ENCODE peak calls at places on chromosomes 12 and 14, in four cellular contexts. V is NAMALWA; P is coronary artery; G is CD4-positive, CD25-positive, alpha-beta regulatory T cell. X is an unnamed sample.

GRCh38 chr12:124856132-124856841 is 7.4 kb downstream of the SCARB1 start:
- DNase-seq in G (no peak), V (peak), P (no peak), X (no peak)

GRCh38 chr14:72142328-72142727 is 210.1 kb downstream of the RGS6 start:
- DNase-seq in P (no peak), V (no peak), G (no peak), X (no peak)

GRCh38 chr12:234891-235415 is 21.0 kb upstream of the SLC6A12 start:
- DNase-seq in P (peak), G (no peak), V (no peak), X (no peak)

GRCh38 chr14:47044841-47045240 is 393.3 kb upstream of the RPL10L start:
- DNase-seq in G (no peak), P (no peak), V (no peak), X (no peak)

GRCh38 chr12:93243689-93244513 is 133.8 kb upstream of the NUDT4 start:
- DNase-seq in V (peak), G (peak), P (no peak), X (peak)

GRCh38 chr14:23877111-23877510 is 76.5 kb upstream of the DHRS4 start:
- DNase-seq in V (no peak), G (no peak), P (no peak), X (no peak)

GRCh38 chr14:98946995-98947394 is 325.0 kb downstream of the BCL11B start:
- DNase-seq in P (peak), V (no peak), G (no peak), X (no peak)

GRCh38 chr14:73392329-73393257 is 65.8 kb downstream of the NUMB start:
- DNase-seq in P (no peak), G (peak), V (no peak), X (no peak)

GRCh38 chr12:109036975-109037374 is 15.4 kb upstream of the USP30 start:
- DNase-seq in P (no peak), G (no peak), V (no peak), X (no peak)

GRCh38 chr14:104106471-104106991 is 21.0 kb downstream of the ASPG start:
- DNase-seq in V (no peak), P (no peak), G (no peak), X (no peak)

GRCh38 chr12:98814254-98814653 is 169.2 kb downstream of the APAF1 start:
- DNase-seq in G (no peak), P (no peak), V (no peak), X (no peak)

GRCh38 chr14:63383776-63384367 is 65.1 kb upstream of the GPHB5 start:
- DNase-seq in P (no peak), G (peak), V (no peak), X (peak)

GRCh38 chr12:44875954-44876553 is at the start of gene NELL2:
- DNase-seq in V (peak), G (peak), P (no peak), X (no peak)

GRCh38 chr12:13887774-13888388 is 93.5 kb downstream of the GRIN2B start:
- DNase-seq in V (no peak), P (no peak), G (no peak), X (no peak)

GRCh38 chr12:111840831-111841230 is 1.2 kb upstream of the MAPKAPK5 start:
- DNase-seq in G (no peak), V (no peak), P (no peak), X (no peak)

GRCh38 chr14:100782516-100783320 is 43.2 kb upstream of the MEG3 start:
- DNase-seq in V (no peak), P (peak), G (no peak), X (no peak)

GRCh38 chr12:123120452-123121166 is 30.3 kb downstream of the PITPNM2 start:
- DNase-seq in P (no peak), G (peak), V (peak), X (no peak)

GRCh38 chr12:113208041-113208934 is 13.0 kb upstream of the TPCN1 start:
- DNase-seq in P (no peak), V (peak), G (peak), X (peak)

GRCh38 chr12:4353785-4354208 is 25.7 kb downstream of the FGF23 start:
- DNase-seq in P (no peak), G (peak), V (peak), X (peak)

GRCh38 chr14:101878222-101879211 is 85.9 kb upstream of the DYNC1H1 start:
- DNase-seq in V (peak), G (peak), P (no peak), X (no peak)

GRCh38 chr14:54652188-54652889 is 85.4 kb downstream of the SAMD4A start:
- DNase-seq in P (peak), G (no peak), V (no peak), X (no peak)

GRCh38 chr12:12272869-12273268 is 6.0 kb upstream of the LRP6 start:
- DNase-seq in V (no peak), G (no peak), P (no peak), X (no peak)

GRCh38 chr12:40063424-40063823 is 42.5 kb downstream of the SLC2A13 start:
- DNase-seq in V (no peak), P (no peak), G (no peak), X (no peak)

GRCh38 chr12:64160718-64161060 is 61.4 kb downstream of the KICS2 start:
- DNase-seq in P (no peak), G (no peak), V (no peak), X (no peak)

GRCh38 chr14:64979336-64980074 is 7.2 kb upstream of the FNTB start:
- DNase-seq in P (no peak), G (no peak), V (no peak), X (no peak)

X was measured in Jurkat, Clone E6-1.